ENCODE peak calls at places on chromosomes 13 and 19, in eight cellular contexts. T is HEK293T; N is progenitor cell of endocrine pancreas; M is substantia nigra; Q is activated T-helper 1 cell treated with Interleukin-2 at 50 U/mL for 16 hours; J is cerebellar nuclear complex; I is HTR-8/SVneo; S is activated CD4-positive, alpha-beta memory T cell treated with anti-CD3 and anti-CD28 coated beads, Interleukin-2, amount 10 ng/mL, durations not matched to agents 7 days and 5 days. G is an unnamed sample.

GRCh38 chr13:52455677-52456041 is 381 bp downstream of the CKAP2 start:
- DNase-seq in S (peak), I (peak), Q (peak), N (peak), M (peak), J (no peak), T (peak), G (peak)

GRCh38 chr19:35755550-35756371 is 1.1 kb downstream of the HSPB6 start:
- DNase-seq in T (no peak), J (no peak), N (no peak), Q (peak), S (peak), M (no peak), I (no peak), G (no peak)

GRCh38 chr13:102128216-102128800 is 273.5 kb downstream of the FGF14 start:
- DNase-seq in Q (no peak), M (no peak), T (no peak), S (no peak), N (no peak), I (no peak), J (no peak), G (no peak)

GRCh38 chr19:18879579-18880373 is 16.2 kb downstream of the CERS1 start:
- DNase-seq in Q (no peak), S (peak), N (no peak), J (no peak), I (no peak), T (peak), M (no peak), G (no peak)

GRCh38 chr13:106599875-106600797 is 32.2 kb upstream of the ARGLU1 start:
- DNase-seq in N (no peak), J (no peak), M (no peak), Q (no peak), S (no peak), T (no peak), I (no peak), G (no peak)

GRCh38 chr13:113040031-113040430 is 65.6 kb upstream of the F7 start:
- DNase-seq in T (no peak), J (no peak), M (no peak), Q (no peak), S (no peak), N (no peak), I (no peak), G (no peak)

GRCh38 chr13:73849292-73849691 is 284.9 kb downstream of the KLF12 start:
- DNase-seq in I (peak), J (no peak), M (no peak), T (peak), S (no peak), N (no peak), Q (no peak), G (no peak)

GRCh38 chr19:6103217-6103644 is 7.1 kb downstream of the RFX2 start:
- DNase-seq in Q (no peak), J (peak), T (no peak), I (no peak), M (no peak), N (no peak), S (no peak), G (no peak)

GRCh38 chr13:100673831-100674362 is 698 bp downstream of the TMTC4 start:
- DNase-seq in T (peak), Q (peak), I (peak), N (peak), J (no peak), S (peak), M (no peak), G (no peak)

GRCh38 chr13:79445968-79446645 is 34.8 kb upstream of the NDFIP2 start:
- DNase-seq in I (no peak), N (no peak), J (no peak), S (no peak), Q (no peak), M (no peak), T (no peak), G (no peak)

GRCh38 chr19:1469200-1469935 is 9.6 kb downstream of the C19orf25 start:
- DNase-seq in S (peak), J (no peak), I (no peak), Q (no peak), N (no peak), T (no peak), M (no peak), G (no peak)

GRCh38 chr13:109211616-109212015 is 574.8 kb downstream of the IRS2 start:
- DNase-seq in I (peak), S (no peak), Q (no peak), J (no peak), M (peak), N (no peak), T (no peak), G (peak)

GRCh38 chr13:71867101-71867814 is at the start of gene DACH1:
- DNase-seq in T (peak), N (peak), I (peak), S (no peak), M (no peak), J (no peak), Q (no peak), G (peak)

GRCh38 chr19:4343845-4344713 is 717 bp downstream of the MPND start:
- DNase-seq in M (no peak), S (peak), N (no peak), Q (no peak), I (no peak), J (no peak), T (no peak), G (no peak)

GRCh38 chr19:40822161-40822560 is 23.2 kb downstream of the EGLN2 start:
- DNase-seq in N (no peak), I (no peak), J (no peak), S (peak), T (no peak), Q (no peak), M (no peak), G (no peak)

GRCh38 chr19:2341247-2341705 is 12.8 kb downstream of the SPPL2B start:
- DNase-seq in M (no peak), J (no peak), N (no peak), Q (no peak), I (no peak), T (no peak), S (no peak), G (no peak)

GRCh38 chr19:46926201-46927071 is 65.6 kb downstream of the ARHGAP35 start:
- DNase-seq in T (no peak), I (no peak), Q (no peak), S (no peak), N (no peak), M (no peak), J (no peak), G (no peak)

GRCh38 chr19:10514211-10515145 is 2.8 kb downstream of the S1PR5 start:
- DNase-seq in S (peak), Q (peak), T (no peak), N (no peak), M (no peak), I (no peak), J (no peak), G (no peak)

GRCh38 chr19:45809643-45810159 is 5.4 kb downstream of the RSPH6A start:
- DNase-seq in T (no peak), M (no peak), N (no peak), S (no peak), J (no peak), Q (no peak), I (peak), G (no peak)

GRCh38 chr13:23828866-23829265 is 60.3 kb downstream of the MIPEP start:
- DNase-seq in M (no peak), I (no peak), T (no peak), N (no peak), Q (no peak), S (no peak), J (no peak), G (no peak)